ENCODE peak calls at places on chromosome 7, in five cellular contexts. C is cerebellar nuclear complex, E is sigmoid colon, X is AG10803, V is SIG-M5. F is an unnamed sample.

GRCh38 chr7:102295346-102296178 is 8.9 kb downstream of the SH2B2 start:
- DNase-seq in E (no peak), V (no peak), X (no peak), C (no peak), F (no peak)

GRCh38 chr7:20021834-20022233 is 195.3 kb downstream of the MACC1 start:
- DNase-seq in C (no peak), E (no peak), X (peak; percentile 55), V (no peak), F (no peak)

GRCh38 chr7:92904292-92905131 is 68.1 kb upstream of the CDK6 start:
- DNase-seq in C (no peak), E (no peak), X (peak; percentile 95), V (no peak), F (peak; percentile 97)

GRCh38 chr7:120842131-120842621 is 15.8 kb downstream of the TSPAN12 start:
- DNase-seq in E (no peak), C (no peak), V (no peak), X (no peak), F (no peak)

GRCh38 chr7:151851160-151851751 is 25.7 kb downstream of the PRKAG2 start:
- DNase-seq in X (no peak), E (no peak), V (peak; percentile 22), C (no peak), F (no peak)

GRCh38 chr7:23622469-23622868 is 25.3 kb downstream of the CCDC126 start:
- DNase-seq in E (no peak), X (peak; percentile 4), V (no peak), C (no peak), F (peak; percentile 76)

GRCh38 chr7:158809596-158809995 is 19.7 kb downstream of the ESYT2 start:
- DNase-seq in E (no peak), C (no peak), X (no peak), V (peak; percentile 27), F (peak; percentile 45)

GRCh38 chr7:116030626-116031276 is at the start of gene TFEC:
- DNase-seq in V (peak; percentile 14), X (peak; percentile 2), C (no peak), E (no peak), F (peak; percentile 12)

GRCh38 chr7:143929224-143929920 is 5.7 kb upstream of the OR2F2 start:
- DNase-seq in V (no peak), X (no peak), E (no peak), C (no peak), F (peak; percentile 12)

GRCh38 chr7:105444342-105444938 is 55.7 kb upstream of the SRPK2 start:
- DNase-seq in E (no peak), V (no peak), X (no peak), C (no peak), F (no peak)

GRCh38 chr7:135833642-135834041 is 85.0 kb upstream of the FAM180A start:
- DNase-seq in X (no peak), C (no peak), V (no peak), E (no peak), F (no peak)

GRCh38 chr7:137944168-137944567 is 57.7 kb downstream of the CREB3L2 start:
- DNase-seq in E (no peak), X (peak; percentile 63), C (no peak), V (no peak), F (peak; percentile 95)

GRCh38 chr7:117165656-117166055 is 157.2 kb downstream of the WNT2 start:
- DNase-seq in E (no peak), C (no peak), X (no peak), V (no peak), F (no peak)

GRCh38 chr7:107404740-107405537 is 64.9 kb upstream of the GPR22 start:
- DNase-seq in X (no peak), C (no peak), E (no peak), V (no peak), F (no peak)

GRCh38 chr7:80147543-80148376 is 13.1 kb downstream of the GNAI1 start:
- DNase-seq in E (no peak), X (peak; percentile 97), V (no peak), C (no peak), F (peak; percentile 87)

GRCh38 chr7:149787428-149788299 is 14.3 kb upstream of the ZNF467 start:
- DNase-seq in E (no peak), C (no peak), V (no peak), X (no peak), F (no peak)

GRCh38 chr7:37109853-37110252 is 338.8 kb downstream of the ELMO1 start:
- DNase-seq in E (no peak), V (no peak), C (no peak), X (no peak), F (no peak)

GRCh38 chr7:80284848-80285247 is 150.2 kb downstream of the GNAI1 start:
- DNase-seq in V (no peak), C (no peak), E (no peak), X (peak; percentile 84), F (peak; percentile 95)

GRCh38 chr7:145478551-145478950 is 638.0 kb upstream of the CNTNAP2 start:
- DNase-seq in V (no peak), X (no peak), E (no peak), C (no peak), F (no peak)

F was measured in IMR-90.